ENCODE peak calls at places on chromosomes 13 and 19, in six cellular contexts. One of them, this sample, is unnamed.

GRCh38 chr13:65926750-65927171 is 1303.4 kb downstream of the PCDH9 start:
- DNase-seq in psoas muscle: peak
- DNase-seq in A549: peak
- DNase-seq in HL-60: no peak
- DNase-seq in tibial nerve: no peak
- DNase-seq in right lobe of liver: peak
- DNase-seq in this sample: peak

GRCh38 chr13:40318366-40318765 is 348.1 kb downstream of the FOXO1 start:
- DNase-seq in right lobe of liver: no peak
- DNase-seq in psoas muscle: peak
- DNase-seq in HL-60: no peak
- DNase-seq in tibial nerve: no peak
- DNase-seq in A549: no peak
- DNase-seq in this sample: peak

GRCh38 chr13:112688560-112689497 is 1.0 kb upstream of the ATP11A start:
- DNase-seq in tibial nerve: peak
- DNase-seq in right lobe of liver: no peak
- DNase-seq in psoas muscle: no peak
- DNase-seq in HL-60: peak
- DNase-seq in A549: no peak
- DNase-seq in this sample: no peak

GRCh38 chr13:42022796-42023493 is 25.5 kb upstream of the DGKH start:
- DNase-seq in psoas muscle: no peak
- DNase-seq in HL-60: no peak
- DNase-seq in A549: no peak
- DNase-seq in tibial nerve: no peak
- DNase-seq in right lobe of liver: no peak
- DNase-seq in this sample: peak

GRCh38 chr13:36548129-36548528 is 115.8 kb downstream of the CCNA1 start:
- DNase-seq in A549: no peak
- DNase-seq in tibial nerve: no peak
- DNase-seq in psoas muscle: no peak
- DNase-seq in HL-60: no peak
- DNase-seq in right lobe of liver: no peak
- DNase-seq in this sample: no peak

GRCh38 chr19:6232567-6232966 is 47.2 kb downstream of the MLLT1 start:
- DNase-seq in psoas muscle: peak
- DNase-seq in tibial nerve: no peak
- DNase-seq in A549: no peak
- DNase-seq in right lobe of liver: no peak
- DNase-seq in HL-60: no peak
- DNase-seq in this sample: peak

GRCh38 chr13:100247937-100248336 is 159.0 kb downstream of the PCCA start:
- DNase-seq in HL-60: no peak
- DNase-seq in tibial nerve: no peak
- DNase-seq in psoas muscle: no peak
- DNase-seq in right lobe of liver: no peak
- DNase-seq in A549: no peak
- DNase-seq in this sample: no peak

GRCh38 chr19:46981296-46981695 is 38.3 kb upstream of the NPAS1 start:
- DNase-seq in psoas muscle: peak
- DNase-seq in tibial nerve: no peak
- DNase-seq in right lobe of liver: no peak
- DNase-seq in HL-60: no peak
- DNase-seq in A549: no peak
- DNase-seq in this sample: no peak

GRCh38 chr13:39047560-39047959 is 9.3 kb downstream of the NHLRC3 start:
- DNase-seq in right lobe of liver: no peak
- DNase-seq in tibial nerve: no peak
- DNase-seq in psoas muscle: no peak
- DNase-seq in HL-60: no peak
- DNase-seq in A549: no peak
- DNase-seq in this sample: no peak
- TF ChIP-seq CTCF in right lobe of liver: no peak
- TF ChIP-seq CTCF in tibial nerve: no peak
- TF ChIP-seq CTCF in psoas muscle: no peak
- TF ChIP-seq CTCF in HL-60: no peak
- TF ChIP-seq CTCF in A549: no peak
- TF ChIP-seq CTCF in this sample: peak

GRCh38 chr19:29945433-29945832 is 3.4 kb downstream of the URI1 start:
- DNase-seq in psoas muscle: no peak
- DNase-seq in HL-60: no peak
- DNase-seq in tibial nerve: no peak
- DNase-seq in A549: no peak
- DNase-seq in right lobe of liver: no peak
- DNase-seq in this sample: no peak
- H3K4me3 ChIP-seq in psoas muscle: no peak
- H3K4me3 ChIP-seq in HL-60: no peak
- H3K4me3 ChIP-seq in tibial nerve: no peak
- H3K4me3 ChIP-seq in A549: no peak
- H3K4me3 ChIP-seq in right lobe of liver: no peak
- H3K4me3 ChIP-seq in this sample: peak

DNA sequence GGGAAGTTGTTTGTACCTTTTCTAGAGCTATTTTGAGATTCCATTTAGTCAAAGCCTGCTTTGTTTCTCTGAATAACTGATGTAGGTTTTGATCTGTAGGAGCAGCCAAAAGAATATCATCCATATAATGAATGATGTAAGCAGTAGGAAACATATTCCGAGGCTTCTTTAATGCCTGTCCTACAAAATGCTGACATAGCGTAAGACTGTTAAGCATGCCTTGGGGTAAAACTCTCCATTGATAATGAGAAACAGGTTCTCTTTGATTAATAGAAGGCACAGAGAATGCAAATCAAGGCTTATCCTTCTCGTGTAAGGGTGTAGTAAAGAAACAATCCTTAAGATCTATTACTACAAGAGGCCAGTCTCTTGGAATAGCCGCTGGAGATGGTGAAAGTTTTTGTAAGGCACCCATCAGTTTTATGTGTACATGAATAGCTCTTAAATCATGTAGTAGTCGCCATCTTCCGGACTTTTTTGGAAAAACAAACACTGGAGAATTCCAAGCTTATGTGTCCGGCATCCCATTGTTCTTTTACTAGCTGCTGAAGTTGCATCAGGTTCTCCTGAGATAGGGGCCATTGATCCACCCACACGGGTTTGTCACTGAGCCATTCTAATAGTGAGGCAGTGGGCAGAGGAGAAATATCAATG is 13.5 kb downstream of the FPR3 start:
- DNase-seq in psoas muscle: no peak
- DNase-seq in tibial nerve: no peak
- DNase-seq in A549: peak
- DNase-seq in HL-60: no peak
- DNase-seq in right lobe of liver: no peak
- DNase-seq in this sample: peak
- TF ChIP-seq CTCF in psoas muscle: no peak
- TF ChIP-seq CTCF in tibial nerve: no peak
- TF ChIP-seq CTCF in A549: peak
- TF ChIP-seq CTCF in HL-60: no peak
- TF ChIP-seq CTCF in right lobe of liver: no peak
- TF ChIP-seq CTCF in this sample: no peak

GRCh38 chr19:42281175-42282035 is 12.4 kb downstream of the CIC start:
- DNase-seq in tibial nerve: no peak
- DNase-seq in A549: no peak
- DNase-seq in HL-60: no peak
- DNase-seq in right lobe of liver: peak
- DNase-seq in psoas muscle: peak
- DNase-seq in this sample: peak
- H3K4me3 ChIP-seq in tibial nerve: peak
- H3K4me3 ChIP-seq in A549: peak
- H3K4me3 ChIP-seq in HL-60: no peak
- H3K4me3 ChIP-seq in right lobe of liver: no peak
- H3K4me3 ChIP-seq in psoas muscle: peak
- H3K4me3 ChIP-seq in this sample: peak

GRCh38 chr19:13032837-13033236 is 37.6 kb downstream of the NFIX start:
- DNase-seq in HL-60: no peak
- DNase-seq in tibial nerve: no peak
- DNase-seq in A549: no peak
- DNase-seq in right lobe of liver: no peak
- DNase-seq in psoas muscle: no peak
- DNase-seq in this sample: no peak
- TF ChIP-seq CTCF in HL-60: no peak
- TF ChIP-seq CTCF in tibial nerve: no peak
- TF ChIP-seq CTCF in A549: no peak
- TF ChIP-seq CTCF in right lobe of liver: no peak
- TF ChIP-seq CTCF in psoas muscle: no peak
- TF ChIP-seq CTCF in this sample: no peak